ENCODE peak calls at places on chromosomes 16 and 17, in eight cellular contexts. K is GM23248, U is esophagus squamous epithelium, Z is A549, J is fibroblast of lung, T is transverse colon, R is iPS DF 6.9, G is cardiac muscle cell. H is an unnamed sample. For H3K9me3, the result is how much of the 10 kb centered on the place peaks cover.

GRCh38 chr17:333626-334396 is 18.8 kb downstream of the RPH3AL start:
- DNase-seq in K (no peak), U (no peak), Z (no peak), J (peak), T (peak), R (no peak), G (peak), H (no peak)

GRCh38 chr17:32341141-32341856 is 674 bp downstream of the C17orf75 start:
- DNase-seq in K (peak), U (no peak), Z (no peak), J (peak), T (no peak), R (no peak), G (peak), H (no peak)

GRCh38 chr17:5785867-5786509 is 201.7 kb upstream of the NLRP1 start:
- DNase-seq in K (peak), U (no peak), Z (no peak), J (no peak), T (no peak), R (no peak), G (no peak), H (peak)

GRCh38 chr17:50817142-50817751 is 18.1 kb upstream of the WFIKKN2 start:
- DNase-seq in K (peak), U (no peak), Z (peak), J (peak), T (peak), R (no peak), G (peak), H (peak)

GRCh38 chr16:31471875-31472558 is at the start of gene TGFB1I1:
- DNase-seq in K (peak), U (no peak), Z (peak), J (peak), T (peak), R (no peak), G (peak), H (peak)

GRCh38 chr16:50740747-50741146 is 1.1 kb upstream of the CYLD start:
- DNase-seq in K (peak), U (no peak), Z (no peak), J (no peak), T (no peak), R (no peak), G (no peak), H (no peak)

GRCh38 chr17:51000835-51001638 is 119.6 kb downstream of the SPAG9 start:
- DNase-seq in K (peak), U (no peak), Z (peak), J (peak), T (no peak), R (peak), G (peak), H (no peak)

GRCh38 chr17:17387461-17388362 is 84.5 kb downstream of the NT5M start:
- DNase-seq in K (peak), U (no peak), Z (peak), J (no peak), T (peak), R (peak), G (peak), H (peak)

GRCh38 chr17:3754458-3755334 is 31.0 kb downstream of the HASPIN start:
- DNase-seq in K (peak), U (no peak), Z (no peak), J (no peak), T (peak), R (peak), G (peak), H (no peak)

GRCh38 chr17:64262422-64263260 is at the start of gene TEX2:
- DNase-seq in K (peak), U (no peak), Z (peak), J (peak), T (peak), R (no peak), G (peak), H (peak)
- H3K9me3 ChIP-seq in K (under half), U (under half), Z (under half), J (under half), T (under half), R (under half), G (under half), H (under half)

GRCh38 chr16:3934491-3935185 is 54.1 kb upstream of the CREBBP start:
- DNase-seq in K (no peak), U (no peak), Z (no peak), J (no peak), T (no peak), R (no peak), G (no peak), H (no peak)

GRCh38 chr16:3935921-3936320 is 55.4 kb upstream of the CREBBP start:
- DNase-seq in K (no peak), U (no peak), Z (no peak), J (no peak), T (no peak), R (no peak), G (no peak), H (no peak)

GRCh38 chr16:3938471-3938842 is 57.9 kb upstream of the CREBBP start:
- DNase-seq in K (peak), U (no peak), Z (no peak), J (no peak), T (no peak), R (no peak), G (no peak), H (no peak)

GRCh38 chr16:3937066-3937875 is 56.8 kb upstream of the CREBBP start:
- DNase-seq in K (no peak), U (no peak), Z (no peak), J (no peak), T (no peak), R (no peak), G (no peak), H (no peak)

DNA sequence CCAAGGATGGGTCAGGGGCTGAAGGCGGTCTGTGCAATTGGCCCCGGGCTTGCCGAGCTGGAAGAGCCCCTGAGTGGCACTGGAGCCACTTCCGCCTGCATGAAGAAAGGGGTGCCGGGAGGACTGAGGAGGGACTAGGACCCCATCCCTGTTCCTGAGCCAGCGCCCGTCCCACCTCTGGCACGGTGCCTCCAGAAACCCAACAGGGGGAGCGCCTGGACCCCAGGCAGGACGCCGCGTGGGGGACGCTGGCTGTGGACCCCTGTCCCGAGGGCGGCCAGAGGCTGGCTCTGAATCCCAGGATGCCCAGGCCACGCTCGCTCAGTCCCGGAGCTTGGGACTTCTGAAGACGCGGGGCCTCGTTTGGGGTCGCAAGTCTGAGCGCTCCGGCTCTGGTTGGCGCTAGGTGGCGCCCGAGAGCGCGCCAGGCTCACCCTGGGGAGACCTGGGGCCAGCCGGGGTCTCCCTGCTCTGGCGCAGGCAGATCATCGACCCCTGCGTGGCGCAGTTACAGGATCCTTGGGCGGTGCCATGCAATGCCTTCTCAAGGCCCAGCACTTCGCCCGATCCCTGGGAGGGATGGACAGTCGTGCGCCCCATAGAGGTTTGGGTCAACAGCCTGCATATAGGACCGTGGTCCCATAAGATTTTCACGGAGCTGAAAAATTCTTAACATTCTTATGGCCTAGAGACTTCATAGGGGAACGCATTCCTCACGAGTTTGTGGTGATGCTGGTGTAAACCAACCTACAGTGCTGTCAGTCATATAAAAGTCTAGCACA is 58.5 kb upstream of the CREBBP start:
- DNase-seq in K (peak), U (no peak), Z (peak), J (peak), T (peak), R (peak), G (peak), H (peak)
- H3K4me3 ChIP-seq in K (peak), U (peak), Z (peak), J (peak), T (peak), R (peak), G (no peak), H (peak)

GRCh38 chr16:35140293-35140986 is 1681.0 kb downstream of the TP53TG3F start:
- DNase-seq in K (no peak), U (no peak), Z (no peak), J (no peak), T (no peak), R (no peak), G (no peak), H (no peak)
- H3K9me3 ChIP-seq in K (under half), U (under half), Z (under half), J (under half), T (under half), R (under half), G (under half), H (under half)

GRCh38 chr17:36934759-36935630 is 2.3 kb upstream of the LHX1 start:
- DNase-seq in K (no peak), U (no peak), Z (peak), J (no peak), T (no peak), R (no peak), G (peak), H (no peak)

GRCh38 chr17:36931697-36932382 is 5.4 kb upstream of the LHX1 start:
- DNase-seq in K (no peak), U (no peak), Z (no peak), J (peak), T (no peak), R (no peak), G (no peak), H (no peak)

GRCh38 chr17:36932383-36933173 is 4.7 kb upstream of the LHX1 start:
- DNase-seq in K (no peak), U (no peak), Z (no peak), J (no peak), T (no peak), R (no peak), G (no peak), H (no peak)

GRCh38 chr17:36934144-36934758 is 3.0 kb upstream of the LHX1 start:
- DNase-seq in K (no peak), U (no peak), Z (peak), J (no peak), T (no peak), R (no peak), G (no peak), H (no peak)

DNA sequence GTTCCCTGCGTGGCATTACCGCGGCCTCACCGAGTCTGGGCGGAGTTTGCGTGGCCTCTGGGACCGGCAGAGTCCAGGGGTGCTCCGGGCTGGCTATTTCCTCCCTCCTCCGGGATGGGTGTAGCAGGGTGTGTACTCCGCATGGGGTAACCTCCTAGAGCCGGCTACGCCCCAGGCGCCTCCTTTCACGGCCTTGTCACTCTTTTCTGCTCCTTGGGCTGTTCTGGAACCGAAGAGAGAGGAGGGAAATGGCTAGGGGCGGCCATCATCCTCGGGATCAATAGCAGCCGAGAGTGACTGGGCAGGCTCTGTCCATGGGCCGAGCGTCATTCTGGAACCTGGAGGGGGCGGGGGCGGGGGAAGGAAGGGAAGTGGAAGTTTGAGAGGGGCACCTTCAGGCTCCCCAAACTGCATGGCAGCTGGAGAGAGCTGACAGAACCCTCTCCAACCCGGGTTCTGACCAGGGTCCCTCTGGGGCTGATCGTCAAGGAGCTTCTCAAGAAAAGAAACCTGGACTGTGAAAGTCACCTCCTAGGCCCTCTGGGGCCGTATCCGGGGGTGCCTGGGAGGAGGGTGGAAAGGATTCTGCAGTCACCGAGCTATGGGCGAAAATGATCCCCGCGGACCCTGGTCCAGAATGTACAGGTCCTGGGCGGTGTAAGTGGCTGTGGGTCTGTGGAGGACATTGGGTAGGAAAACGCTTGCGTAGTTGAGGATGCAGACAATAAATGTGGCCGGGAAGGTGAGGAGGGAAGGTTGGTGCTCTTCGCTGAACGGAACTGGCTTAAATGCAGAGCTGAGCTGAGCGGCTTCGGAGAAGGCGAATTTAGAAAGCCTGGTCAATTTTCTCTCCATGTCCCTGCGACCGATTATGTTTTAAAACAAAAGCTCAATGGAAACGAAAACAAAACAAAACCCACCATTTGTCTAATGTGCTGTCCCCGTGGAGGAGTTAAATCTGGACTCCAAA is 3.8 kb upstream of the LHX1 start:
- DNase-seq in K (no peak), U (no peak), Z (no peak), J (no peak), T (no peak), R (no peak), G (no peak), H (no peak)
- H3K4me3 ChIP-seq in K (no peak), U (no peak), Z (no peak), J (no peak), T (no peak), R (no peak), G (peak), H (no peak)

GRCh38 chr16:845349-845740 is 44.8 kb upstream of the GNG13 start:
- DNase-seq in K (no peak), U (no peak), Z (no peak), J (no peak), T (no peak), R (no peak), G (no peak), H (no peak)

GRCh38 chr16:842061-842476 is 41.5 kb upstream of the GNG13 start:
- DNase-seq in K (peak), U (no peak), Z (no peak), J (no peak), T (no peak), R (no peak), G (no peak), H (no peak)

GRCh38 chr16:842631-843560 is 42.4 kb upstream of the GNG13 start:
- DNase-seq in K (no peak), U (no peak), Z (no peak), J (no peak), T (no peak), R (no peak), G (no peak), H (no peak)

GRCh38 chr16:844638-845348 is 44.3 kb upstream of the GNG13 start:
- DNase-seq in K (no peak), U (no peak), Z (no peak), J (no peak), T (no peak), R (no peak), G (no peak), H (no peak)

GRCh38 chr16:843771-844170 is 43.2 kb upstream of the GNG13 start:
- DNase-seq in K (no peak), U (no peak), Z (no peak), J (no peak), T (no peak), R (no peak), G (no peak), H (no peak)
- H3K9me3 ChIP-seq in K (under half), U (under half), Z (under half), J (under half), T (under half), R (under half), G (under half), H (under half)

DNA sequence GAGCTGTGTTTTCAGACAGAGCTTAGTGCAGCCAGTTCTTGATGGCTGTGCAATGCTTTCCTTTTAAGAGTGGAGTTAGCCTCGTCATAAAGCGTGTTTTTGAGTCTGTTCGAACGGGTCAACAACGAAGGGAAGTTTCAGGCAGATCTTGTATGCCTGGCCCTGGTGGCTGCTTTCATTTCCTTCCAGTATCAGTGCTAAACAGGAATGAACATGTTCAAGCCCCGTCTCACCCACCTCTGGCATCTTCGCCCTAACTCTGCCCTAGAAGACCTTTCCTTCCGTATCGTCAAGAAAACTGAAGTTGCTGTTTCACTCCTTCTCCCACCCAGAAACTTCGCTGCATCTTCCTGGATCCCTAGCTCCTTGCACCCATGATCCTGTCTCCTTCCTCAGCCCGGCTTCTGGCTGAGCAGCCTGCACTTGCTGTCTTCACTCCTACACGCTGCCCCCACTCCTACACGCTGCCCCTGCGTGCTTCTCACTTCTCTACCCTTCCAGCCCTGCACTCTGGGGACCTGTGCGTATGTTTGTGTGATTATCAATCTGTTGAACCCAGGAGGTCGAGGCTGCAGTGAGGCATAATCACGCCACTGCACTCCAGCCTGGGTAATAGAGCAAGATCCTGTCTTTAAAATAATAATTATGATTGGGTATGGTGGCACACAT is 55.3 kb downstream of the USP10 start:
- DNase-seq in K (no peak), U (no peak), Z (no peak), J (no peak), T (no peak), R (no peak), G (no peak), H (no peak)
- H3K4me3 ChIP-seq in K (no peak), U (peak), Z (no peak), J (no peak), T (no peak), R (no peak), G (no peak), H (no peak)

DNA sequence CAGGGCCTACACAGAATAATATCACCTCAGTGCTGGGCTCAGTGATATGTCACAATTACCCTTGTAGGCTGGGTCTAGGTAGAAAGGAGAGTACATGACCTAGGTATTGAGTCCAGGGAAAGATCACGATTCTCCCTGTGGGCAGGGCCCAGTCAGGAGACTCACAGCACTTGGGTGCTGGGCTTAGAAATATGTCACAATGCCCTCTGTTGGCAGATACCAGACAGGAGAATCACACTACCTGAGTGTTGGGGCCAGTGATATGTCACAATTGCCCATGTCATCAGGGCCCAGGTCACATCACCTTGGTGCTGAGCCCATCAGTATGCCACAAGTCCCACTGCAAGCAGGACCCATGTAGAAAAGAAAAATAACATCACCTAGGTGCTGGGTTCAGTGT is 2105.5 kb downstream of the TP53TG3F start:
- DNase-seq in K (no peak), U (no peak), Z (no peak), J (no peak), T (no peak), R (no peak), G (no peak), H (no peak)
- H3K9me3 ChIP-seq in K (under half), U (under half), Z (under half), J (under half), T (under half), R (under half), G (under half), H (under half)

DNA sequence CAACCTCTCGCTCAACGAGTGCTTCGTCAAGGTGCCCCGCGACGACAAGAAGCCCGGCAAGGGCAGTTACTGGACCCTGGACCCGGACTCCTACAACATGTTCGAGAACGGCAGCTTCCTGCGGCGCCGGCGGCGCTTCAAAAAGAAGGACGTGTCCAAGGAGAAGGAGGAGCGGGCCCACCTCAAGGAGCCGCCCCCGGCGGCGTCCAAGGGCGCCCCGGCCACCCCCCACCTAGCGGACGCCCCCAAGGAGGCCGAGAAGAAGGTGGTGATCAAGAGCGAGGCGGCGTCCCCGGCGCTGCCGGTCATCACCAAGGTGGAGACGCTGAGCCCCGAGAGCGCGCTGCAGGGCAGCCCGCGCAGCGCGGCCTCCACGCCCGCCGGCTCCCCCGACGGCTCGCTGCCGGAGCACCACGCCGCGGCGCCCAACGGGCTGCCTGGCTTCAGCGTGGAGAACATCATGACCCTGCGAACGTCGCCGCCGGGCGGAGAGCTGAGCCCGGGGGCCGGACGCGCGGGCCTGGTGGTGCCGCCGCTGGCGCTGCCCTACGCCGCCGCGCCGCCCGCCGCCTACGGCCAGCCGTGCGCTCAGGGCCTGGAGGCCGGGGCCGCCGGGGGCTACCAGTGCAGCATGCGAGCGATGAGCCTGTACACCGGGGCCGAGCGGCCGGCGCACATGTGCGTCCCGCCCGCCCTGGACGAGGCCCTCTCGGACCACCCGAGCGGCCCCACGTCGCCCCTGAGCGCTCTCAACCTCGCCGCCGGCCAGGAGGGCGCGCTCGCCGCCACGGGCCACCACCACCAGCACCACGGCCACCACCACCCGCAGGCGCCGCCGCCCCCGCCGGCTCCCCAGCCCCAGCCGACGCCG is 1.3 kb downstream of the FOXC2 start:
- DNase-seq in K (peak), U (no peak), Z (no peak), J (peak), T (no peak), R (no peak), G (peak), H (peak)
- H3K4me3 ChIP-seq in K (peak), U (peak), Z (peak), J (peak), T (no peak), R (no peak), G (peak), H (peak)